ENCODE peak calls at places on chromosomes 4 and X, in five cellular contexts. E is MM.1S, H is SK-N-SH, R is OCI-LY7, N is neural progenitor cell. T is an unnamed sample.

GRCh38 chrX:141314441-141314840 is 72.1 kb upstream of the SPANXC start:
- DNase-seq in H (no peak), E (no peak), R (no peak), N (no peak), T (peak; percentile 51)

GRCh38 chrX:23118890-23119527 is 119.2 kb downstream of the DDX53 start:
- DNase-seq in E (no peak), N (no peak), R (no peak), H (no peak), T (peak; percentile 87)

GRCh38 chr4:101198741-101199339 is 148.5 kb downstream of the PPP3CA start:
- DNase-seq in E (no peak), H (no peak), R (no peak), N (no peak), T (no peak)

GRCh38 chr4:123182289-123182688 is 214.3 kb upstream of the SPRY1 start:
- DNase-seq in H (no peak), E (no peak), R (no peak), N (no peak), T (no peak)

GRCh38 chr4:2126309-2127043 is 67.3 kb downstream of the NAT8L start:
- DNase-seq in N (no peak), R (no peak), E (no peak), H (no peak), T (no peak)

GRCh38 chr4:41177016-41177415 is 37.3 kb downstream of the APBB2 start:
- DNase-seq in N (no peak), R (no peak), H (no peak), E (no peak), T (peak; percentile 61)

GRCh38 chr4:182307746-182308145 is 64.5 kb downstream of the TENM3 start:
- DNase-seq in E (no peak), R (no peak), H (no peak), N (no peak), T (peak; percentile 40)

GRCh38 chr4:17336524-17336941 is 175.4 kb downstream of the QDPR start:
- DNase-seq in R (peak; percentile 95), N (no peak), E (peak; percentile 96), H (no peak), T (no peak)

GRCh38 chrX:96382018-96382417 is 302.6 kb upstream of the DIAPH2 start:
- DNase-seq in H (no peak), R (no peak), N (no peak), E (no peak), T (no peak)

GRCh38 chr4:109383823-109384222 is 49.8 kb upstream of the SEC24B start:
- DNase-seq in R (peak; percentile 7), E (no peak), H (no peak), N (no peak), T (no peak)

GRCh38 chr4:153067376-153067775 is 131.3 kb downstream of the FHDC1 start:
- DNase-seq in E (no peak), N (no peak), R (no peak), H (no peak), T (peak; percentile 69)

GRCh38 chrX:124280294-124280902 is 52.1 kb upstream of the TEX13D start:
- DNase-seq in R (no peak), N (no peak), E (no peak), H (no peak), T (no peak)

GRCh38 chrX:131741103-131741581 is 197.3 kb downstream of the OR13H1 start:
- DNase-seq in N (no peak), H (peak; percentile 48), E (peak; percentile 85), R (no peak), T (no peak)

GRCh38 chr4:105113800-105114199 is 32.9 kb upstream of the TET2 start:
- DNase-seq in R (no peak), E (no peak), H (no peak), N (no peak), T (no peak)

GRCh38 chrX:53188763-53189162 is 36.2 kb downstream of the KDM5C start:
- DNase-seq in E (peak; percentile 50), H (no peak), N (no peak), R (no peak), T (no peak)

GRCh38 chr4:101349346-101350064 is 2.2 kb upstream of the PPP3CA start:
- DNase-seq in H (peak; percentile 36), E (no peak), R (no peak), N (no peak), T (peak; percentile 71)

GRCh38 chr4:37599092-37599800 is 86.9 kb downstream of the RELL1 start:
- DNase-seq in H (no peak), R (no peak), N (no peak), E (no peak), T (no peak)

DNA sequence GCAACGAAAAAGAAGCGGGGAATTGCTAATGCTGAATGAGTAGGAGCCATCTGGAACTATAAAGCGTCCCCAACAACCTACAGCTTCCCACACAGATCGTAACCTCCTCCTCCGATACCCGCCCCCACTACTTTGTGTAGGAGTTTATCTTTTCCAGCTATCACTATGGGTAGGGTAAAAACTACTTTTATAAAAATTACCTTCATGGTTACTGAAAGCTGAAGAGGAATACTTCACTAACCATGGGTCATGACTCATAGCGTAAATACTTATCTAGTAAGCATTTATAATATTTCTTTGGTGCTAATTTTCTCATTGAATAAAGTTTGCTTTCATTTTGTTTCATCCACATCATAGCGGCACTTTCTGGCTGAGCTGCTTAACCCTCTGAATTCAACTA is 79.4 kb upstream of the TNIP3 start:
- DNase-seq in H (no peak), R (no peak), N (no peak), E (no peak), T (no peak)
- TF ChIP-seq EZH2phosphoT487 in H (no peak), R (no peak), N (no peak), E (no peak), T (no peak)

GRCh38 chr4:53012738-53013137 is 150.6 kb downstream of the RASL11B start:
- DNase-seq in H (peak; percentile 27), N (no peak), R (no peak), E (no peak), T (no peak)

GRCh38 chr4:53009824-53010223 is 147.7 kb downstream of the RASL11B start:
- DNase-seq in H (no peak), N (no peak), E (no peak), R (peak; percentile 3), T (no peak)

GRCh38 chr4:53011176-53011575 is 149.1 kb downstream of the RASL11B start:
- DNase-seq in R (no peak), E (no peak), H (no peak), N (no peak), T (no peak)

GRCh38 chr4:53007024-53007423 is 144.9 kb downstream of the RASL11B start:
- DNase-seq in H (no peak), N (no peak), R (no peak), E (no peak), T (no peak)

DNA sequence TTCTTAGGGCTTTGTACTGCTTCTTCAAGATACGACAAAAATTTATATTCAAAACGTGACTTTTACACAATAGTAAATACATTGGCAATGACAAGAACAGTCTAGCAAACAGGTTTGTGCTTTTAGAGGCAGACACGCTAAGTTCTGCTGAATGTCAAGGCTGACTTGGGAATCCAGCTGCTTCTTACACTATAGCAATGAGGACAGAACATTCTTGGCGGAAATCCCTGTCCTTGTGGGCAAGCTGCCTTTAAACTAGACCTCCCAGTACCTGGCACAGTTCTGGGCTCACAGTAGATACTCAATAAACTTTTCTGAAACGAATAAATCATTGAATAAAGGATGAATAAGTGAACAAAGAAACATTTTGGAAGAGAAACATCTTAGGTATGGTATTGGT is 148.2 kb downstream of the RASL11B start:
- DNase-seq in R (no peak), N (no peak), H (no peak), E (no peak), T (no peak)
- H3K27ac ChIP-seq in R (no peak overlapping the region), N (no peak overlapping the region), H (peak overlapping the region; percentile 100), E (no peak overlapping the region), T (no peak overlapping the region)

DNA sequence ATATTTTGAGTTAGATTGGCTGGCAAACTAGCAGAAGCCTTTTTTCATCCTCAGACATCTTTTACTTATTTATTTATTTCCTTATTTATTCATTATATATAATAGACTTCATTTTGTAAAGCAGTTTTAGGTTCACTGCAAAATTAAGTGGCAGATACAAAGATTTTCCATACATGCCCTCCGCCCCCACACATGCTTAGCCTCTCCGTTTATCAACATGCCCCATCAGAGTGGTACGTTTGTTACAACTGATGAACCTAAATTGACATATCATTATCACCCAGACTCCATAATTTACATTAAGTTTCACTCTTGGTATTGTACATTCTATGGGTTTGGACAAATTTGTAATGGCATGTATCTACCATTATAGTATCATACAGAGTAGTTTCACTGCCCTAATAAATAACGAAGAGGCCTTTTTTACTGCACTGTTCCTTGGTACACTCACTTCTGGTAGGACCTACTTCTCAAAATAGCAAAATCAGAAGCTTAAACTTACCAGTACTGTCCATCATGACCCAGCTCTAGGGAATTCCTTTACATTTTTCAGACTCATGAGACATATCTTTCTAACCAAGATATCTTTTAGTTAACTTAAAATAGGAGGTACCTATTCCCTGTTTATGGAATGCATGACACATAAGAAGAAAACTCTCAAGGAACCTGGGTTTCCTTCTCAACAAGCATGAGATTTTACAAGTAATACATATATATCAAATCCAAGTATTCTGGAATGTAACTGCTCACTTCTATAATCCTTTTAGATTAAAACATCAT is 4.8 kb upstream of the TMPRSS11B start:
- DNase-seq in R (no peak), N (no peak), E (no peak), H (no peak), T (no peak)
- TF ChIP-seq EZH2phosphoT487 in R (no peak), N (no peak), E (no peak), H (no peak), T (no peak)

DNA sequence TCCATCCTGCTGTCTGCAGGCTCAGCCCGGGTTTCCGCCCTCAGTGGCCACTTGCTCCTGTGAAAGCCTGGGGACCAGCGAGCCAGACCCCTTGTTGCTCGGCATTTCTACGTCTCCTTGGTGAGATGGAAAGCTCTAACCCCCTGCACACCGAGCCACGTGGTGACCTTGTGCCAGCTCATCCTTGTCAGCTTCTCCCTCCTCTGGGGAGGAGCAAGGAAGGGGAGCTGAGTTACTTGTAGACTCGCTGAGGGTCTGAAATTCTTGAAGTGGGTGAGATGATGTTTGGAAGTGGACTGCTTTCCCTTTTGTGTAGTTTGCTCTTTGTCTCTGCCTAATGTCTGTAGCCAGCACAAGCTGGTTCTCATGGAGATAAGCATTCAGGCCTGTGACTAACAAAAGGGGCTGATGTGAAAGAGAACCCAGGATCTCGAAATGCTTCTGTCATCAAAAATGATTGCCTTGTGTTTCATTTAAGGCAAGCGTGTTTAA is 29.3 kb downstream of the RGS12 start:
- DNase-seq in R (no peak), E (no peak), N (peak; percentile 85), H (no peak), T (no peak)
- H3K27ac ChIP-seq in R (no peak overlapping the region), E (no peak overlapping the region), N (peak overlapping the region; percentile 96), H (no peak overlapping the region), T (no peak overlapping the region)

T was measured in PC-3.